ENCODE peak calls at places on chromosomes 4 and X, in nine cellular contexts. V, B, M, R, T, G, I, N and D are unnamed samples. For H3K27me3 and H3K9me3, the result is how much of the 10 kb centered on the place peaks cover.

GRCh38 chrX:120358687-120359086 is 3.2 kb upstream of the ATP1B4 start:
- DNase-seq in R (no peak), B (no peak), V (no peak), N (no peak), G (no peak), T (no peak), M (peak), I (no peak), D (no peak)

GRCh38 chr4:183816882-183817509 is 88.1 kb upstream of the STOX2 start:
- DNase-seq in N (no peak), M (no peak), B (no peak), I (no peak), T (no peak), R (no peak), G (no peak), V (no peak), D (no peak)

GRCh38 chr4:142265536-142265935 is 580.6 kb downstream of the INPP4B start:
- DNase-seq in N (no peak), G (no peak), R (no peak), I (no peak), T (no peak), B (no peak), V (peak), M (peak), D (no peak)

GRCh38 chr4:38281416-38282071 is 321.3 kb downstream of the PTTG2 start:
- DNase-seq in B (no peak), V (no peak), I (no peak), M (peak), N (no peak), T (no peak), G (no peak), R (no peak), D (no peak)

GRCh38 chr4:26176621-26177121 is 144.1 kb upstream of the RBPJ start:
- DNase-seq in I (no peak), M (no peak), T (no peak), R (no peak), V (no peak), G (no peak), B (no peak), N (no peak), D (no peak)

GRCh38 chr4:94410678-94411206 is 41.0 kb upstream of the PDLIM5 start:
- DNase-seq in G (peak), R (no peak), M (peak), N (no peak), T (no peak), I (peak), B (no peak), V (peak), D (no peak)

GRCh38 chr4:114921790-114922581 is 191.4 kb downstream of the NDST4 start:
- DNase-seq in M (no peak), N (no peak), I (no peak), V (no peak), G (no peak), R (peak), T (no peak), B (no peak), D (no peak)

GRCh38 chr4:55920571-55920970 is 28.2 kb upstream of the CEP135 start:
- DNase-seq in B (no peak), G (no peak), M (no peak), R (no peak), N (no peak), I (no peak), T (no peak), V (no peak), D (no peak)

GRCh38 chr4:145011636-145012035 is 86.4 kb downstream of the ANAPC10 start:
- DNase-seq in T (no peak), M (no peak), G (no peak), V (no peak), B (no peak), N (no peak), R (no peak), I (no peak), D (no peak)

GRCh38 chr4:174848596-174848995 is 19.5 kb upstream of the GLRA3 start:
- DNase-seq in G (no peak), N (no peak), T (no peak), M (no peak), B (no peak), V (no peak), I (no peak), R (no peak), D (no peak)

GRCh38 chr4:79141530-79141929 is 184.3 kb downstream of the NAA11 start:
- DNase-seq in M (peak), N (no peak), R (peak), B (peak), I (no peak), G (no peak), V (no peak), T (no peak), D (no peak)

GRCh38 chr4:158299459-158300007 is 89.2 kb downstream of the TMEM144 start:
- DNase-seq in M (no peak), N (no peak), V (no peak), G (no peak), R (no peak), T (no peak), I (no peak), B (no peak), D (no peak)

GRCh38 chr4:26081795-26082498 is 167.9 kb downstream of the SMIM20 start:
- DNase-seq in B (peak), T (no peak), M (peak), V (no peak), R (no peak), N (no peak), G (no peak), I (no peak), D (no peak)

GRCh38 chr4:2832309-2832980 is 11.2 kb upstream of the ADD1 start:
- DNase-seq in I (no peak), T (no peak), B (no peak), M (no peak), R (peak), N (no peak), G (peak), V (peak), D (peak)

GRCh38 chrX:84064164-84064563 is 123.8 kb downstream of the RPS6KA6 start:
- DNase-seq in B (no peak), I (no peak), T (no peak), G (no peak), N (no peak), M (peak), V (no peak), R (no peak), D (no peak)

GRCh38 chr4:63528592-63528991 is 880.7 kb downstream of the TECRL start:
- DNase-seq in M (peak), I (no peak), T (no peak), G (no peak), N (no peak), V (no peak), B (no peak), R (no peak), D (no peak)

GRCh38 chrX:39536165-39536564 is 561.6 kb downstream of the BCOR start:
- DNase-seq in R (no peak), M (no peak), G (no peak), V (no peak), N (no peak), I (no peak), T (no peak), B (no peak), D (no peak)

GRCh38 chrX:74251006-74251930 is 52.7 kb upstream of the ZCCHC13 start:
- DNase-seq in T (no peak), M (peak), B (no peak), N (peak), I (no peak), V (no peak), G (no peak), R (no peak), D (no peak)

GRCh38 chr4:140571620-140572019 is 2.9 kb upstream of the UCP1 start:
- DNase-seq in T (no peak), M (no peak), B (no peak), I (no peak), N (no peak), V (no peak), G (no peak), R (no peak), D (no peak)

GRCh38 chr4:6278801-6279197 is 9.1 kb downstream of the WFS1 start:
- DNase-seq in M (no peak), N (no peak), R (peak), T (no peak), V (no peak), B (no peak), I (peak), G (no peak), D (no peak)

GRCh38 chr4:144906181-144906895 is 191.7 kb downstream of the ANAPC10 start:
- DNase-seq in N (no peak), T (no peak), I (no peak), M (peak), V (no peak), R (no peak), G (no peak), B (no peak), D (no peak)

GRCh38 chrX:23373129-23373804 is 38.6 kb downstream of the PTCHD1 start:
- DNase-seq in V (no peak), G (no peak), T (no peak), M (peak), R (no peak), I (no peak), N (peak), B (no peak), D (no peak)

GRCh38 chrX:134792077-134792476 is 133.8 kb upstream of the PLAC1 start:
- DNase-seq in R (no peak), N (no peak), G (no peak), V (no peak), I (no peak), B (no peak), T (no peak), M (peak), D (no peak)

GRCh38 chr4:42642136-42642797 is 14.6 kb downstream of the ATP8A1 start:
- DNase-seq in I (no peak), R (no peak), V (no peak), T (no peak), N (no peak), B (no peak), G (no peak), M (peak), D (no peak)

GRCh38 chrX:43064096-43064495 is 286.1 kb upstream of the PPP1R2C start:
- DNase-seq in G (no peak), V (no peak), R (no peak), T (no peak), I (no peak), N (no peak), B (no peak), M (no peak), D (no peak)

GRCh38 chr4:122104184-122104583 is 47.9 kb upstream of the BLTP1 start:
- DNase-seq in R (no peak), I (no peak), V (no peak), B (no peak), T (no peak), N (no peak), G (no peak), M (no peak), D (no peak)

GRCh38 chrX:105302246-105302645 is 81.8 kb upstream of the TEX13A start:
- DNase-seq in N (no peak), B (no peak), T (no peak), G (no peak), I (no peak), M (peak), R (no peak), V (no peak), D (no peak)

GRCh38 chr4:67573193-67573592 is 14.7 kb downstream of the STAP1 start:
- DNase-seq in N (no peak), R (no peak), I (no peak), M (no peak), G (no peak), T (no peak), V (no peak), B (no peak), D (no peak)

GRCh38 chrX:27381419-27381818 is 81.7 kb downstream of the PPP4R3C start:
- DNase-seq in G (no peak), V (no peak), T (no peak), N (no peak), M (no peak), B (no peak), I (no peak), R (no peak), D (no peak)

GRCh38 chr4:147019061-147019460 is 73.4 kb upstream of the TTC29 start:
- DNase-seq in G (peak), B (peak), I (peak), R (no peak), N (peak), V (peak), T (peak), M (peak), D (peak)

GRCh38 chr4:77358315-77358928 is 201.4 kb downstream of the CCNG2 start:
- DNase-seq in V (no peak), M (peak), T (no peak), N (no peak), G (no peak), I (no peak), B (peak), R (no peak), D (no peak)

GRCh38 chrX:1215123-1215823 is 2.8 kb upstream of the CRLF2 start:
- DNase-seq in R (no peak), B (no peak), V (no peak), T (no peak), N (no peak), M (no peak), G (no peak), I (no peak), D (no peak)

GRCh38 chr4:31085736-31086135 is 365.6 kb downstream of the PCDH7 start:
- DNase-seq in R (no peak), T (no peak), G (no peak), B (no peak), N (no peak), I (no peak), V (no peak), M (no peak), D (no peak)

GRCh38 chr4:73315091-73315490 is 56.5 kb upstream of the ANKRD17 start:
- DNase-seq in V (no peak), N (no peak), T (no peak), B (no peak), G (no peak), I (no peak), R (no peak), M (peak), D (no peak)

GRCh38 chr4:14871676-14872430 is 130.4 kb upstream of the CPEB2 start:
- DNase-seq in G (no peak), I (no peak), M (peak), N (no peak), R (no peak), B (no peak), T (no peak), V (no peak), D (peak)

GRCh38 chr4:145775406-145775805 is 95.5 kb downstream of the C4orf51 start:
- DNase-seq in N (no peak), I (no peak), R (no peak), G (no peak), B (no peak), T (no peak), M (no peak), V (no peak), D (no peak)

DNA sequence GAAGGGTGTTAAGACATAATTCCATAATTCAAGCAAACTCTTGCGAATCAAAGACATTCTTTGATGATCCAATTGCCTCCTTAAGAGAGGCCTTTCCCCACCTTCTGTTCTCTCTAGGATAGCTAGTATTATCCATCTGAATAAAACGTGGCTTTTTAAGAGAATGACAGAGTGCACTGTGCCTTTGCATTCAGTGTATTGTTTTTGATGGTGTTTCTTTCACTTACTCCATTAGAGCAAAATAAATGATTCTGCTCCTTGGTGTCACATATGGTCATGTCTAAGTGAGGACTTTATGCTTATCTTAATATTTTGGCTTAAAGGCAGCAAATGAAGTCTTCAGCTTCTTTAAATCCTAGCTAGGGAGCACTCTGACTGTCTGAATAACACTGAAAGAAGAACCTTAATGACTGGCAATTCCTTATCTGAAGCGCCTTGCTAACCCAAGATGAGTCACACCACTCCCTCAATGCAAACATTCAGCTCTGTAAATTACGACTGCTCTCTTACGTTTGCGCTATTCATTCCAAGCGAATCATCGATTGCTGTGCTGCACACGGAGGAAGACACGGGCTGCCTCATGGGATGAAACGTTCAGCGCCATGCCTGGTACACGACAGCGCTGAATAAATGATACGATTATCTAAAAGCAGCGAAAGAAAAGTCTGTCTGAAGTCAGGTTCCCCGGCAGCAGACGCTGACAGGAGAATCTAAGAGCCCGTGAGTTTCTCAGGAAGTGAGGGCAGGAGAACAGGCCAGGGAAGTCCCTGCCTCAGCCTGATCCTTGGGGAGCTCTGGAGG is 35.1 kb upstream of the GEMIN8 start:
- DNase-seq in M (peak), R (no peak), T (no peak), N (no peak), V (no peak), I (no peak), G (no peak), B (no peak), D (no peak)
- H3K4me3 ChIP-seq in M (no peak), R (no peak), T (no peak), N (no peak), V (no peak), I (no peak), G (no peak), B (no peak), D (no peak)

GRCh38 chr4:71189471-71189870 is 149.3 kb upstream of the SLC4A4 start:
- DNase-seq in R (no peak), M (peak), B (no peak), N (peak), V (no peak), T (no peak), I (no peak), G (no peak), D (no peak)

GRCh38 chr4:71187399-71188196 is 151.2 kb upstream of the SLC4A4 start:
- DNase-seq in V (no peak), G (peak), M (peak), B (peak), R (peak), N (no peak), I (no peak), T (no peak), D (no peak)

GRCh38 chr4:71188197-71188625 is 150.6 kb upstream of the SLC4A4 start:
- DNase-seq in G (no peak), I (no peak), M (no peak), B (peak), V (no peak), R (no peak), T (no peak), N (no peak), D (no peak)

GRCh38 chr4:71186566-71187398 is 152.0 kb upstream of the SLC4A4 start:
- DNase-seq in G (peak), R (peak), N (no peak), B (peak), I (peak), V (peak), M (peak), T (no peak), D (peak)

GRCh38 chr4:71188951-71189350 is 149.9 kb upstream of the SLC4A4 start:
- DNase-seq in T (no peak), R (no peak), G (no peak), I (no peak), M (no peak), B (no peak), V (no peak), N (no peak), D (no peak)
- H3K27me3 ChIP-seq in T (under half), R (under half), G (under half), I (under half), M (under half), B (under half), V (under half), N (under half), D (under half)

GRCh38 chrX:49139713-49140112 is 16.2 kb upstream of the GPKOW start:
- DNase-seq in I (no peak), B (no peak), R (no peak), G (no peak), N (no peak), V (no peak), T (no peak), M (no peak), D (no peak)

GRCh38 chrX:49133759-49134158 is 10.2 kb upstream of the GPKOW start:
- DNase-seq in G (no peak), M (no peak), N (no peak), R (no peak), I (no peak), T (no peak), B (no peak), V (no peak), D (no peak)

DNA sequence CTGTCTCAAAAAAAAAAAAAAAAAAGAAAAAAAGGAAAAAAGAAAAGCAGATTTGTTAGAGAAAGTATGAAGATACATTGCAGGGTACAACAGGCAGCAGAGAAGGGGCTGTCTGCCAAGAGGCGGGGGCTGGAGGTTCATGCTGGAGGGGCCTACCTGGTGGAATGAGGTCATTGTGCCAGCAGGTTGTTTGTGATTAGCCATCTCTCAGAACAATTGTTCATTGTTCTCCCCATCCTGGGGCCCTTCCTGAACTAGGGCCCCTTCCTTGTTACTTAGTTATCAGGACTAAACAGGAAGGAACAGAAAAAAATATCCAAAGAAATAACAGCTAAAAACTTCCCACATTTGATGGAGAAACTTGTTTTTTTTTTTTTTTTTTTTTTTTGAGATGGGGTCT is 14.0 kb upstream of the GPKOW start:
- DNase-seq in V (no peak), I (no peak), T (no peak), N (no peak), R (no peak), M (no peak), G (no peak), B (no peak), D (no peak)
- H3K9me3 ChIP-seq in V (under half), I (under half), T (under half), N (under half), R (under half), M (under half), G (under half), B (under half), D (under half)

GRCh38 chr4:159376289-159376688 is 273.4 kb downstream of the RAPGEF2 start:
- DNase-seq in N (no peak), I (no peak), B (no peak), G (no peak), M (no peak), V (no peak), T (no peak), R (no peak), D (no peak)
- H3K4me3 ChIP-seq in N (no peak), I (no peak), B (no peak), G (no peak), M (no peak), V (no peak), T (no peak), R (no peak), D (no peak)